ENCODE peak calls at places on chromosomes 4 and X, in nine cellular contexts. M is HT1080; O is stimulated activated CD4-positive, alpha-beta T cell treated with anti-CD3 and anti-CD28 coated beads, Interleukin-4, amount 100 ng/mL, for 1 hour; Q is breast epithelium; I is T-helper 1 cell; R is mesothelial cell of epicardium; J is AG20443; P is fibroblast of pulmonary artery; E is omental fat pad. K is an unnamed sample.

GRCh38 chrX:68941385-68941952 is 112.6 kb downstream of the EFNB1 start:
- DNase-seq in M (no peak), O (no peak), Q (no peak), I (no peak), R (no peak), J (no peak), P (no peak), E (no peak), K (no peak)

GRCh38 chr4:145041378-145041777 is 56.6 kb downstream of the ANAPC10 start:
- DNase-seq in M (no peak), O (no peak), Q (no peak), I (no peak), R (no peak), J (no peak), P (no peak), E (no peak), K (peak; percentile 25)

GRCh38 chr4:136078971-136079370 is 1453.3 kb downstream of the PCDH18 start:
- DNase-seq in M (peak; percentile 64), O (no peak), Q (no peak), I (no peak), R (no peak), J (no peak), P (peak; percentile 42), E (no peak), K (no peak)

GRCh38 chrX:112874140-112874539 is 33.5 kb upstream of the AMOT start:
- DNase-seq in M (no peak), O (no peak), Q (no peak), I (no peak), R (no peak), J (no peak), P (peak; percentile 11), E (no peak), K (no peak)

GRCh38 chrX:38275615-38276014 is 51.7 kb downstream of the RPGR start:
- DNase-seq in M (peak; percentile 88), O (no peak), Q (no peak), I (no peak), R (no peak), J (peak; percentile 48), P (peak; percentile 88), E (no peak), K (no peak)

GRCh38 chrX:48956728-48957414 is 536 bp downstream of the OTUD5 start:
- DNase-seq in M (no peak), O (peak; percentile 62), Q (no peak), I (peak; percentile 45), R (no peak), J (peak; percentile 18), P (no peak), E (no peak), K (no peak)

GRCh38 chr4:147944670-147945260 is 212.9 kb downstream of the ARHGAP10 start:
- DNase-seq in M (no peak), O (no peak), Q (no peak), I (no peak), R (no peak), J (no peak), P (no peak), E (no peak), K (no peak)

GRCh38 chrX:101595739-101596419 is 21.9 kb downstream of the ARMCX6 start:
- DNase-seq in M (peak; percentile 51), O (no peak), Q (no peak), I (peak; percentile 26), R (no peak), J (peak; percentile 48), P (peak; percentile 81), E (no peak), K (peak; percentile 68)

GRCh38 chr4:83516042-83516772 is 19.7 kb upstream of the GPAT3 start:
- DNase-seq in M (peak; percentile 95), O (no peak), Q (no peak), I (no peak), R (no peak), J (peak; percentile 57), P (peak; percentile 32), E (no peak), K (no peak)

GRCh38 chr4:140515423-140515822 is 8.5 kb upstream of the ELMOD2 start:
- DNase-seq in M (no peak), O (no peak), Q (no peak), I (no peak), R (no peak), J (no peak), P (no peak), E (no peak), K (no peak)

GRCh38 chrX:71659959-71660358 is 7.4 kb upstream of the LOC101059915 start:
- DNase-seq in M (no peak), O (no peak), Q (no peak), I (no peak), R (no peak), J (no peak), P (no peak), E (no peak), K (no peak)

GRCh38 chr4:47668256-47668655 is 169.6 kb downstream of the CORIN start:
- DNase-seq in M (no peak), O (no peak), Q (no peak), I (no peak), R (no peak), J (no peak), P (no peak), E (no peak), K (no peak)

GRCh38 chr4:12889054-12889453 is 595.1 kb downstream of the RAB28 start:
- DNase-seq in M (peak; percentile 77), O (no peak), Q (no peak), I (no peak), R (no peak), J (no peak), P (peak; percentile 1), E (no peak), K (no peak)

GRCh38 chrX:134520860-134521390 is 61.0 kb downstream of the HPRT1 start:
- DNase-seq in M (peak; percentile 77), O (no peak), Q (no peak), I (no peak), R (no peak), J (peak; percentile 40), P (peak; percentile 80), E (no peak), K (peak; percentile 42)

GRCh38 chr4:10079951-10080873 is 36.4 kb downstream of the WDR1 start:
- DNase-seq in M (no peak), O (no peak), Q (no peak), I (no peak), R (no peak), J (no peak), P (no peak), E (no peak), K (no peak)

GRCh38 chr4:4358093-4358840 is 28.6 kb upstream of the NSG1 start:
- DNase-seq in M (no peak), O (no peak), Q (no peak), I (no peak), R (no peak), J (no peak), P (no peak), E (no peak), K (no peak)

GRCh38 chr4:77152421-77152820 is 4.6 kb upstream of the CCNG2 start:
- DNase-seq in M (no peak), O (no peak), Q (no peak), I (no peak), R (no peak), J (no peak), P (no peak), E (no peak), K (no peak)

GRCh38 chr4:82899339-82899738 is 1.2 kb upstream of the THAP9 start:
- DNase-seq in M (no peak), O (no peak), Q (no peak), I (no peak), R (no peak), J (no peak), P (peak; percentile 30), E (no peak), K (no peak)

GRCh38 chrX:87003031-87003430 is 514.6 kb upstream of the KLHL4 start:
- DNase-seq in M (no peak), O (no peak), Q (no peak), I (no peak), R (no peak), J (no peak), P (no peak), E (no peak), K (no peak)

GRCh38 chr4:165096776-165097175 is 15.9 kb downstream of the TMEM192 start:
- DNase-seq in M (peak; percentile 42), O (no peak), Q (no peak), I (no peak), R (no peak), J (peak; percentile 62), P (peak; percentile 53), E (no peak), K (peak; percentile 40)

GRCh38 chr4:83172371-83172770 is 57.8 kb upstream of the PLAC8 start:
- DNase-seq in M (no peak), O (no peak), Q (no peak), I (no peak), R (no peak), J (no peak), P (no peak), E (no peak), K (no peak)

GRCh38 chrX:45718676-45719075 is 518.0 kb upstream of the DIPK2B start:
- DNase-seq in M (no peak), O (no peak), Q (no peak), I (no peak), R (no peak), J (no peak), P (no peak), E (no peak), K (no peak)

GRCh38 chr4:182507808-182508207 is 264.6 kb downstream of the TENM3 start:
- DNase-seq in M (no peak), O (no peak), Q (no peak), I (no peak), R (no peak), J (peak; percentile 10), P (no peak), E (no peak), K (no peak)

GRCh38 chr4:42865572-42866189 is 26.8 kb upstream of the GRXCR1 start:
- DNase-seq in M (peak; percentile 52), O (peak; percentile 12), Q (no peak), I (peak; percentile 34), R (peak; percentile 55), J (peak; percentile 48), P (peak; percentile 67), E (peak; percentile 32), K (peak; percentile 29)

GRCh38 chr4:165326831-165327210 is 648 bp upstream of the MSMO1 start:
- DNase-seq in M (peak; percentile 32), O (peak; percentile 10), Q (no peak), I (no peak), R (no peak), J (peak; percentile 38), P (peak; percentile 49), E (no peak), K (peak; percentile 39)

GRCh38 chrX:107273795-107274194 is 67.4 kb downstream of the DNAAF6 start:
- DNase-seq in M (no peak), O (no peak), Q (no peak), I (no peak), R (no peak), J (no peak), P (no peak), E (no peak), K (no peak)

GRCh38 chr4:158193171-158193749 is 17.0 kb upstream of the TMEM144 start:
- DNase-seq in M (peak; percentile 38), O (no peak), Q (no peak), I (no peak), R (no peak), J (peak; percentile 43), P (peak; percentile 52), E (no peak), K (no peak)

GRCh38 chr4:172962564-172963353 is 205.9 kb upstream of the GALNT7 start:
- DNase-seq in M (peak; percentile 20), O (no peak), Q (peak; percentile 25), I (no peak), R (no peak), J (no peak), P (peak; percentile 13), E (no peak), K (no peak)

GRCh38 chrX:38941675-38942074 is 140.4 kb downstream of the MID1IP1 start:
- DNase-seq in M (no peak), O (no peak), Q (no peak), I (no peak), R (no peak), J (no peak), P (peak; percentile 17), E (no peak), K (no peak)

GRCh38 chr4:137124278-137124932 is 407.9 kb downstream of the PCDH18 start:
- DNase-seq in M (peak; percentile 72), O (no peak), Q (no peak), I (no peak), R (no peak), J (peak; percentile 58), P (peak; percentile 79), E (no peak), K (peak; percentile 8)

GRCh38 chrX:135520553-135521404 is at the start of gene INTS6L:
- DNase-seq in M (peak; percentile 88), O (peak; percentile 75), Q (peak; percentile 88), I (peak; percentile 85), R (peak; percentile 71), J (peak; percentile 66), P (peak; percentile 92), E (peak; percentile 55), K (peak; percentile 60)

K was measured in GM10248.